ENCODE peak calls at places on chromosomes 16 and 17, in five cellular contexts. Q, C, P, D and W are unnamed samples. For H3K27me3 and H3K4me1, the result is how much of the 10 kb centered on the place peaks cover.

GRCh38 chr16:25253322-25253721 is 4.3 kb downstream of the ZKSCAN2 start:
- DNase-seq in P (no peak), C (no peak), Q (no peak), D (no peak), W (no peak)

GRCh38 chr17:15106540-15106939 is 158.6 kb downstream of the PMP22 start:
- DNase-seq in C (no peak), D (peak), P (no peak), Q (no peak), W (no peak)

GRCh38 chr16:85746431-85747227 is 4.3 kb downstream of the C16orf74 start:
- DNase-seq in C (no peak), P (no peak), D (peak), Q (no peak), W (no peak)

GRCh38 chr16:593807-594206 is 3.9 kb downstream of the RAB40C start:
- DNase-seq in Q (no peak), P (no peak), D (no peak), C (no peak), W (no peak)

GRCh38 chr17:72850410-72850809 is 242.1 kb downstream of the SLC39A11 start:
- DNase-seq in P (no peak), Q (no peak), C (no peak), D (no peak), W (no peak)

GRCh38 chr16:85923153-85924021 is 24.4 kb downstream of the IRF8 start:
- DNase-seq in Q (no peak), P (no peak), D (no peak), C (no peak), W (no peak)

GRCh38 chr16:55418586-55418985 is 60.4 kb upstream of the MMP2 start:
- DNase-seq in C (peak), Q (no peak), D (no peak), P (no peak), W (no peak)

GRCh38 chr17:27939489-27940465 is 46.6 kb upstream of the LYRM9 start:
- DNase-seq in C (no peak), Q (no peak), P (no peak), D (no peak), W (no peak)

GRCh38 chr16:85842848-85843247 is 43.4 kb downstream of the COX4I1 start:
- DNase-seq in C (no peak), Q (no peak), P (no peak), D (no peak), W (no peak)

GRCh38 chr16:1870365-1871082 is 1.4 kb downstream of the MEIOB start:
- DNase-seq in C (no peak), P (no peak), Q (no peak), D (peak), W (peak)

GRCh38 chr16:17555176-17555575 is 84.4 kb upstream of the XYLT1 start:
- DNase-seq in D (no peak), P (no peak), C (no peak), Q (no peak), W (no peak)

GRCh38 chr17:64358261-64358788 is 32.3 kb downstream of the PECAM1 start:
- DNase-seq in P (no peak), C (no peak), D (no peak), Q (no peak), W (no peak)

GRCh38 chr16:67397451-67397801 is 4.1 kb upstream of the TPPP3 start:
- DNase-seq in Q (no peak), C (no peak), D (no peak), P (no peak), W (no peak)

GRCh38 chr17:29563816-29564215 is 3.0 kb downstream of the ABHD15 start:
- DNase-seq in D (no peak), P (no peak), Q (no peak), C (no peak), W (no peak)

GRCh38 chr17:68906638-68907037 is 48.6 kb downstream of the ABCA8 start:
- DNase-seq in D (peak), P (peak), C (peak), Q (peak), W (no peak)

GRCh38 chr17:13038931-13039665 is 21.3 kb upstream of the ELAC2 start:
- DNase-seq in P (no peak), C (no peak), Q (no peak), D (no peak), W (no peak)

GRCh38 chr16:76574651-76575050 is 297.4 kb downstream of the CNTNAP4 start:
- DNase-seq in D (no peak), Q (no peak), P (no peak), C (no peak), W (no peak)

GRCh38 chr17:77354721-77355455 is 214.1 kb downstream of the SEC14L1 start:
- DNase-seq in P (no peak), Q (peak), D (no peak), C (no peak), W (no peak)

GRCh38 chr16:23640669-23640958 is 496 bp downstream of the PALB2 start:
- DNase-seq in D (no peak), P (no peak), Q (peak), C (peak), W (no peak)

GRCh38 chr17:40070895-40071719 is 8.3 kb downstream of the THRA start:
- DNase-seq in C (peak), Q (no peak), D (no peak), P (peak), W (no peak)

GRCh38 chr17:18157354-18157985 is 26.2 kb upstream of the ALKBH5 start:
- DNase-seq in Q (no peak), P (no peak), C (no peak), D (no peak), W (no peak)

GRCh38 chr16:67814567-67814966 is 7.9 kb downstream of the TSNAXIP1 start:
- DNase-seq in Q (no peak), P (no peak), C (no peak), D (no peak), W (no peak)

GRCh38 chr17:41367426-41368075 is 2.1 kb downstream of the KRT33B start:
- DNase-seq in D (no peak), P (no peak), Q (no peak), C (no peak), W (no peak)
- H3K27me3 ChIP-seq in D (under half), P (under half), Q (under half), C (under half), W (under half)

DNA sequence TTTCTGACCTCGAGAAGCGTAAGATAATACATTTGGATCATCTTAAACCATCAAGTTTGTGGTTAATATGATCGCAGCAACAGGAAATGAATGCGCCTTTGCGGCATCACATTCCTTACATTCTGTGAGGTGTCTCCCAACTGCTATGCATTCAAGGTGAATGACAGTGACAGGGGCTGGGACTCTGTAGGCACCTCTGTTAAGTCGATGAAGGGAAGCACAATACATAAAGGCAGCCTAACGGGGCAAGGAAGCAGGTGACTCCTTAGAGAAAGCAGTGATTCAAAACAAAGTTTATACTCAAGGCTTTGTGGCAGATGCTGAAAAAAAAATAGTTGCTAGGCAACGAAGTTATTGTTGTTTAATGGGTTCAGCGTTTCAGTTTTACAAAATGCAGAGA is 21.6 kb upstream of the EVPL start:
- DNase-seq in P (no peak), Q (no peak), D (no peak), C (peak), W (no peak)
- TF ChIP-seq REST in P (no peak), Q (no peak), D (no peak), C (no peak), W (no peak)

GRCh38 chr17:4499431-4500187 is 928 bp downstream of the SPNS2 start:
- DNase-seq in D (no peak), C (peak), Q (peak), P (peak), W (no peak)
- H3K4me1 ChIP-seq in D (under half), C (under half), Q (under half), P (under half), W (under half)

GRCh38 chr17:8087075-8087941 is at the start of gene ALOX12B:
- DNase-seq in D (no peak), Q (no peak), C (no peak), P (peak), W (no peak)
- H3K27me3 ChIP-seq in D (under half), Q (half or more), C (under half), P (under half), W (under half)

DNA sequence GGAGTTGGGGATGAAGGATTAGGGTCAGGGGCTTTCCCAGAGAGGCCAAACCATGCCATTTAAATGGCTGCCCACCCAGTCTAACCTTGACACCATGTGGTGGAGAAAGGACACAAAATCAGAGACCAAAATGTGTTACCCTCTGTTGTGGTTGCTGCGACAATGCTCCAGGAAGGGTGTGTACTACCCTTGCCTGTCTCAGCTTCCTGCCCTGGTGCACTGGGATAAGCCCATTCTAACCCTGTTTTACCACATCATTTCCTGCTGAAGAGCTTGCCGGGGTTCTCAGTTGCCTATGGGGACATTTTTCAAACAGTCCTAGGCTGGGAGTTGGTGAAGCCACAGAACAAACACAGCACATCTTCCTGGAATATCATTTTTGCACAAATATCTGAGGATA is 4.9 kb downstream of the OR4D1 start:
- DNase-seq in D (no peak), C (no peak), Q (no peak), P (no peak), W (no peak)
- TF ChIP-seq REST in D (no peak), C (no peak), Q (no peak), P (no peak), W (no peak)

GRCh38 chr17:48578616-48579560 is 738 bp upstream of the HOXB4 start:
- DNase-seq in C (no peak), D (no peak), P (peak), Q (no peak), W (no peak)
- H3K4me1 ChIP-seq in C (half or more), D (under half), P (half or more), Q (under half), W (half or more)

GRCh38 chr17:50297407-50297865 is 23.2 kb downstream of the TMEM92 start:
- DNase-seq in P (peak), D (peak), Q (peak), C (peak), W (peak)
- H3K27me3 ChIP-seq in P (under half), D (under half), Q (under half), C (under half), W (under half)

DNA sequence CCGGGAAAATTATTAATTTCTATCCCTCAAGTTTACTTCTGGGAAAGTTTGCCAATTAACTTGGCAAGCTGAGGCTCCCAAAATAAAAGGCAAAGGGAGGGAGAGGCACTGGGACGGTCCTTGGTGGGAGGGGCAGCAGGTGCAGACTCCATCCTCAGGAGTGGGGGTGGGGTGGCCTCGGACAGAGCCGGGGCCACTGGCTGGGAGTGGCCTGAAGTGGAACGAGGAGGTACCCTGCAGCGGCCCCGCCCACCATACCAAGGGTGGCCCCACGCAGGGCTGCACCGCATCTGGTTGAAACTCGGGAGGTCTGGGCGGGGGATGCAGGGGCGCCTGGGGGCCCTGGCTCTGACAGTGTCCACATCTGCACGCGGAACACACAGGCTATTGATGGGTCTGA is 42.3 kb upstream of the SLC38A10 start:
- DNase-seq in Q (peak), C (peak), P (peak), D (no peak), W (no peak)
- TF ChIP-seq REST in Q (no peak), C (no peak), P (no peak), D (no peak), W (no peak)

GRCh38 chr16:89386786-89387185 is 103.6 kb downstream of the ANKRD11 start:
- DNase-seq in D (no peak), Q (no peak), C (no peak), P (no peak), W (no peak)
- H3K4me1 ChIP-seq in D (under half), Q (under half), C (under half), P (under half), W (under half)

DNA sequence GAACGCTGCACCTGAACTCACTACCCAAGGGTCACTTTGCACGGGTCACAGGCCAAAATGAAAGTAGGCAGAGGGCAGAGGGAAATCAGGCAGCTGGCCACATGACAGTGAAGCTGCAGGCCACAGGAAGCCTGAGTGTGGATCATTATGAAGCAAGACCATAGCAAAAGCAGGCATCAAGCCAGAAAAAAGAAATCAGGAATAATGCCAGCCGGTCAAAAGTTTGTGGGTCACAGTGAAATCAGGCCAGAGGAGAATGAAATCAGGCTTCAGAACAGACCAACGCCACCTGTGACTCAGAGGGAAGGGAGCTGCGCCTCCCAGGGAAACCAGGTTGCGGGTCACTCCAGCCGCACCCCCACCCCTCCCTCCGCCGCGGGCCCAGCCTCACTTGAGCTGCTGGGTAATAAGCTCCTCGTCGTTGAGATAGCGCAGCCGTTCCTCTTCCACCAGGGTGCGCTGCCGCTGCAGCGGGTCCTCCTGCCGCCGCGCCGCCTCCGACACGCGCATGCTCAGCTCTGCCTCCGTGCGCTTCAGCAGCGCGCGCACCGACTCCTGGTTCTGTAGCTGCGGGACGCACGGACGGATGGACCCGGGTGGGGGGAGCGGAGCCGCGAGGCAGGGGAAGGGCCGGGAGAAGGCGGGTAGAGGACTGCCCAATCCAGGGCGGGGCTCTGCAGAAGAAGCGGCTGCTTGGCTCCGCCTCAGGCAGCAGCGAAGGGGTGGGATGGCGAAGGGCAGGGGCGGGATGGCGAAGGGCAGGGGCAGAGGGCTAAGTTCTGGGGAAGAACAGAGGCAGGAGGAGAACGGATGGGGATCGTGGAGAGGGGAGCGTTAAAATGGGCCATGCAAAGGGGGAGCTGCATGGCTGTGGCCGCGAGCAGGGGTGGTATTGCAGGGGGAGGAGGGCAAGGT is 47.7 kb downstream of the SRCIN1 start:
- DNase-seq in Q (peak), C (peak), D (peak), P (peak), W (peak)
- H3K27me3 ChIP-seq in Q (under half), C (half or more), D (under half), P (under half), W (under half)